ENCODE peak calls at places on chromosomes 1 and 21, in seven cellular contexts. H is WTC11, J is SW480, R is C1 segment of cervical spinal cord, C is NCI-H446, W is GM12891, Z is T-cell. G is an unnamed sample.

GRCh38 chr1:159937014-159937750 is 8.2 kb downstream of the IGSF9 start:
- DNase-seq in H (no peak), J (no peak), R (no peak), C (no peak), W (no peak), Z (no peak), G (peak; percentile 39)

GRCh38 chr1:56986397-56986796 is 20.6 kb upstream of the C8B start:
- DNase-seq in H (no peak), J (no peak), R (no peak), C (no peak), W (no peak), Z (no peak), G (no peak)

GRCh38 chr1:30521261-30521865 is 202.0 kb downstream of the MATN1 start:
- DNase-seq in H (no peak), J (no peak), R (no peak), C (no peak), W (no peak), Z (peak; percentile 12), G (no peak)

GRCh38 chr1:18373882-18374493 is 106.7 kb upstream of the KLHDC7A start:
- DNase-seq in H (peak; percentile 93), J (no peak), R (no peak), C (no peak), W (no peak), Z (no peak), G (peak; percentile 55)

GRCh38 chr1:77802026-77802425 is 22.6 kb downstream of the MIGA1 start:
- DNase-seq in H (no peak), J (no peak), R (no peak), C (no peak), W (no peak), Z (no peak), G (no peak)

GRCh38 chr1:184462990-184463389 is 76.2 kb downstream of the C1orf21 start:
- DNase-seq in H (no peak), J (no peak), R (no peak), C (no peak), W (no peak), Z (no peak), G (no peak)

GRCh38 chr1:53800621-53801020 is 37.5 kb downstream of the NDC1 start:
- DNase-seq in H (no peak), J (no peak), R (no peak), C (no peak), W (no peak), Z (no peak), G (no peak)

GRCh38 chr1:16031551-16031950 is 9.7 kb downstream of the CLCNKA start:
- DNase-seq in H (no peak), J (no peak), R (no peak), C (no peak), W (no peak), Z (no peak), G (no peak)

GRCh38 chr1:202016022-202016624 is 5.7 kb downstream of the ELF3 start:
- DNase-seq in H (no peak), J (no peak), R (no peak), C (no peak), W (no peak), Z (no peak), G (peak; percentile 22)

GRCh38 chr1:33137800-33138199 is 44.0 kb downstream of the TRIM62 start:
- DNase-seq in H (peak; percentile 86), J (no peak), R (no peak), C (peak; percentile 48), W (no peak), Z (no peak), G (peak; percentile 90)

GRCh38 chr1:160550572-160551034 is 27.5 kb upstream of the SLAMF6 start:
- DNase-seq in H (peak; percentile 78), J (no peak), R (no peak), C (no peak), W (no peak), Z (no peak), G (no peak)

GRCh38 chr1:42888013-42888633 is 41.7 kb downstream of the ZNF691 start:
- DNase-seq in H (no peak), J (no peak), R (no peak), C (no peak), W (no peak), Z (no peak), G (no peak)

GRCh38 chr1:224175615-224176014 is 7.4 kb upstream of the DEGS1 start:
- DNase-seq in H (peak; percentile 70), J (no peak), R (no peak), C (no peak), W (no peak), Z (no peak), G (peak; percentile 72)

GRCh38 chr1:155947741-155948140 is 6.3 kb downstream of the RXFP4 start:
- DNase-seq in H (no peak), J (no peak), R (no peak), C (no peak), W (no peak), Z (no peak), G (no peak)

GRCh38 chr21:36419996-36420395 is 34.8 kb downstream of the CHAF1B start:
- DNase-seq in H (peak; percentile 84), J (peak; percentile 80), R (peak; percentile 25), C (peak; percentile 67), W (peak; percentile 71), Z (peak; percentile 33), G (peak; percentile 97)

GRCh38 chr1:168428063-168428731 is 115.6 kb downstream of the XCL2 start:
- DNase-seq in H (peak; percentile 30), J (no peak), R (no peak), C (peak; percentile 46), W (no peak), Z (no peak), G (no peak)

GRCh38 chr1:174289644-174290310 is 130.5 kb downstream of the RABGAP1L start:
- DNase-seq in H (no peak), J (no peak), R (no peak), C (peak; percentile 87), W (no peak), Z (no peak), G (no peak)

GRCh38 chr1:19400189-19400588 is 85.2 kb downstream of the CAPZB start:
- DNase-seq in H (no peak), J (no peak), R (no peak), C (no peak), W (no peak), Z (no peak), G (no peak)

GRCh38 chr1:222784371-222784770 is 30.5 kb upstream of the DISP1 start:
- DNase-seq in H (no peak), J (no peak), R (no peak), C (no peak), W (no peak), Z (no peak), G (no peak)

GRCh38 chr21:38354231-38354630 is 97.4 kb downstream of the KCNJ15 start:
- DNase-seq in H (no peak), J (no peak), R (no peak), C (no peak), W (no peak), Z (no peak), G (no peak)

GRCh38 chr1:193102662-193103061 is 2.6 kb downstream of the GLRX2 start:
- DNase-seq in H (no peak), J (no peak), R (no peak), C (no peak), W (no peak), Z (no peak), G (no peak)

GRCh38 chr1:188127507-188127906 is 1298.8 kb downstream of the PLA2G4A start:
- DNase-seq in H (no peak), J (no peak), R (no peak), C (no peak), W (no peak), Z (no peak), G (no peak)

GRCh38 chr1:8374356-8374755 is 56.4 kb downstream of the SLC45A1 start:
- DNase-seq in H (no peak), J (no peak), R (no peak), C (no peak), W (no peak), Z (no peak), G (no peak)

GRCh38 chr1:4172659-4173599 is 272.9 kb upstream of the C1orf174 start:
- DNase-seq in H (no peak), J (peak; percentile 65), R (no peak), C (no peak), W (no peak), Z (no peak), G (peak; percentile 48)

GRCh38 chr21:39348040-39348354 is 891 bp downstream of the HMGN1 start:
- DNase-seq in H (no peak), J (peak; percentile 63), R (no peak), C (no peak), W (no peak), Z (no peak), G (no peak)

GRCh38 chr1:207935166-207935583 is 24.2 kb upstream of the CD34 start:
- DNase-seq in H (no peak), J (no peak), R (no peak), C (no peak), W (no peak), Z (no peak), G (no peak)

GRCh38 chr1:243705585-243705984 is 144.5 kb downstream of the AKT3 start:
- DNase-seq in H (no peak), J (no peak), R (no peak), C (no peak), W (no peak), Z (no peak), G (no peak)

GRCh38 chr1:148263906-148264255 is 111.8 kb upstream of the NBPF11 start:
- DNase-seq in H (peak; percentile 59), J (no peak), R (no peak), C (no peak), W (no peak), Z (peak; percentile 27), G (no peak)

GRCh38 chr1:244041475-244042100 is 9.5 kb upstream of the ZBTB18 start:
- DNase-seq in H (no peak), J (no peak), R (no peak), C (no peak), W (no peak), Z (no peak), G (no peak)

GRCh38 chr1:97901017-97901658 is 19.7 kb downstream of the DPYD start:
- DNase-seq in H (no peak), J (no peak), R (no peak), C (no peak), W (no peak), Z (no peak), G (no peak)

GRCh38 chr1:35810096-35810860 is 2.5 kb downstream of the AGO4 start:
- DNase-seq in H (no peak), J (no peak), R (no peak), C (no peak), W (no peak), Z (no peak), G (no peak)

GRCh38 chr21:42850866-42851391 is 28.4 kb downstream of the WDR4 start:
- DNase-seq in H (peak; percentile 89), J (no peak), R (no peak), C (no peak), W (peak; percentile 83), Z (no peak), G (no peak)

GRCh38 chr1:83509229-83509870 is 489.6 kb downstream of the TTLL7 start:
- DNase-seq in H (no peak), J (no peak), R (no peak), C (no peak), W (no peak), Z (no peak), G (peak; percentile 37)

GRCh38 chr1:30512253-30512921 is 211.0 kb downstream of the MATN1 start:
- DNase-seq in H (peak; percentile 38), J (no peak), R (no peak), C (no peak), W (no peak), Z (no peak), G (no peak)

GRCh38 chr1:68495968-68496679 is 758 bp downstream of the DEPDC1 start:
- DNase-seq in H (no peak), J (peak; percentile 25), R (no peak), C (peak; percentile 10), W (peak; percentile 10), Z (no peak), G (no peak)